ENCODE peak calls at places on chromosomes 12 and 14, in nine cellular contexts. D is MM.1S; X is heart right ventricle; I is suprapubic skin; Z is CD8-positive, alpha-beta T cell; M is breast epithelium; E is PC-3; R is heart left ventricle; Y is CD4-positive, alpha-beta memory T cell. V is an unnamed sample.

GRCh38 chr12:57834086-57834876 is 12.2 kb downstream of the CTDSP2 start:
- DNase-seq in D (peak; percentile 36), X (no peak), I (no peak), Z (no peak), M (no peak), E (no peak), R (no peak), Y (no peak), V (no peak)

GRCh38 chr14:93676416-93676958 is 111.8 kb downstream of the PRIMA1 start:
- DNase-seq in D (no peak), X (no peak), I (no peak), Z (no peak), M (no peak), E (no peak), R (no peak), Y (no peak), V (no peak)

GRCh38 chr12:89504560-89505346 is 19.8 kb downstream of the GALNT4 start:
- DNase-seq in D (no peak), X (no peak), I (no peak), Z (no peak), M (no peak), E (peak; percentile 57), R (no peak), Y (no peak), V (peak; percentile 12)

GRCh38 chr12:12804432-12804886 is 8.7 kb upstream of the DDX47 start:
- DNase-seq in D (no peak), X (no peak), I (no peak), Z (no peak), M (no peak), E (peak; percentile 94), R (no peak), Y (no peak), V (peak; percentile 79)

GRCh38 chr12:23824358-23824757 is 125.1 kb downstream of the SOX5 start:
- DNase-seq in D (no peak), X (no peak), I (no peak), Z (no peak), M (no peak), E (no peak), R (no peak), Y (no peak), V (no peak)

GRCh38 chr14:92254786-92255185 is 68.2 kb upstream of the SLC24A4 start:
- DNase-seq in D (no peak), X (peak; percentile 56), I (no peak), Z (no peak), M (no peak), E (no peak), R (peak; percentile 69), Y (no peak), V (peak; percentile 12)

GRCh38 chr14:70653662-70654061 is 11.9 kb downstream of the TTC9 start:
- DNase-seq in D (no peak), X (no peak), I (no peak), Z (no peak), M (no peak), E (no peak), R (no peak), Y (no peak), V (no peak)

GRCh38 chr12:11158885-11159444 is 12.0 kb upstream of the SMIM10L1 start:
- DNase-seq in D (no peak), X (no peak), I (no peak), Z (no peak), M (no peak), E (no peak), R (no peak), Y (no peak), V (no peak)

GRCh38 chr12:8028267-8028666 is 4.2 kb upstream of the FOXJ2 start:
- DNase-seq in D (no peak), X (no peak), I (no peak), Z (no peak), M (no peak), E (no peak), R (no peak), Y (no peak), V (no peak)

GRCh38 chr14:32377046-32377445 is 47.9 kb downstream of the AKAP6 start:
- DNase-seq in D (no peak), X (no peak), I (no peak), Z (no peak), M (no peak), E (no peak), R (no peak), Y (no peak), V (no peak)

GRCh38 chr12:101459642-101460346 is 15.3 kb upstream of the SPIC start:
- DNase-seq in D (no peak), X (no peak), I (peak; percentile 67), Z (no peak), M (no peak), E (peak; percentile 94), R (no peak), Y (no peak), V (no peak)

GRCh38 chr14:64566651-64567122 is 16.9 kb downstream of the PPP1R36 start:
- DNase-seq in D (no peak), X (no peak), I (no peak), Z (no peak), M (no peak), E (no peak), R (no peak), Y (no peak), V (no peak)

GRCh38 chr12:2483713-2484112 is 311.1 kb upstream of the FKBP4 start:
- DNase-seq in D (no peak), X (no peak), I (no peak), Z (no peak), M (no peak), E (no peak), R (no peak), Y (no peak), V (no peak)

GRCh38 chr14:50260511-50260910 is 29.1 kb upstream of the SOS2 start:
- DNase-seq in D (peak; percentile 24), X (no peak), I (no peak), Z (no peak), M (no peak), E (peak; percentile 71), R (no peak), Y (peak; percentile 30), V (peak; percentile 16)

GRCh38 chr12:124952801-124953200 is 36.1 kb downstream of the DHX37 start:
- DNase-seq in D (no peak), X (no peak), I (no peak), Z (no peak), M (no peak), E (no peak), R (no peak), Y (no peak), V (no peak)

GRCh38 chr12:63400746-63401145 is 249.7 kb upstream of the AVPR1A start:
- DNase-seq in D (no peak), X (no peak), I (no peak), Z (no peak), M (no peak), E (peak; percentile 86), R (no peak), Y (no peak), V (peak; percentile 70)

GRCh38 chr14:64149921-64150320 is 144.2 kb downstream of the ESR2 start:
- DNase-seq in D (no peak), X (no peak), I (no peak), Z (no peak), M (no peak), E (no peak), R (no peak), Y (no peak), V (no peak)

DNA sequence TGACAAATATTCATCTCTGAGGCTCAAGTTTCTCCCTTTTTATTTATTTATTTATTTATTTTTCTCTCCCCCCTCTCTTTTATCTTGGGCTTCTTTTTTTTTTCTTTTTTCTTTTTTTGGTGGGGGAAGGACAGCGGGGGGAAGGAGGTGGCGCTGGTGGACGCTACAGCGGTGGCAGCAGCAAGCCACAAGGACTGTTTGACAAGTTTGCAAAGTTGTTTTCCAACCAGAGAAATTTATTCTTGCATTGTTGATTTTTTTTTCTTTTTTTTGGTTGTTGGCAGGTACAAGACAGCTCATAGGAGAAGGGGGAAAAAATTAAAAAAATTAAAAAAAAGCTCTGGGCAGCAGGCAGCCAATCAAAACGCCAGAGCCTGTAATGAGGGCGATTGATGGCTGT is 36.4 kb downstream of the BCL11B start:
- DNase-seq in D (no peak), X (no peak), I (no peak), Z (peak; percentile 36), M (no peak), E (no peak), R (no peak), Y (peak; percentile 46), V (no peak)
- H3K27ac ChIP-seq in D (no peak overlapping the region), X (no peak overlapping the region), I (peak overlapping the region; percentile 79), Z (peak overlapping the region; percentile 79), M (no peak overlapping the region), E (no peak overlapping the region), R (no peak overlapping the region), Y (peak overlapping the region; percentile 98), V (no peak overlapping the region)

GRCh38 chr12:27289414-27289813 is 43.2 kb upstream of the BMAL2 start:
- DNase-seq in D (no peak), X (no peak), I (no peak), Z (no peak), M (no peak), E (no peak), R (no peak), Y (no peak), V (no peak)

GRCh38 chr12:27292718-27293117 is 39.9 kb upstream of the BMAL2 start:
- DNase-seq in D (no peak), X (no peak), I (no peak), Z (no peak), M (no peak), E (no peak), R (no peak), Y (no peak), V (no peak)

GRCh38 chr12:27291862-27292261 is 40.8 kb upstream of the BMAL2 start:
- DNase-seq in D (no peak), X (no peak), I (no peak), Z (no peak), M (no peak), E (no peak), R (no peak), Y (no peak), V (no peak)

GRCh38 chr12:27293463-27293862 is 39.2 kb upstream of the BMAL2 start:
- DNase-seq in D (no peak), X (no peak), I (no peak), Z (no peak), M (peak; percentile 44), E (no peak), R (no peak), Y (no peak), V (peak; percentile 28)

GRCh38 chr12:27290501-27291168 is 42.0 kb upstream of the BMAL2 start:
- DNase-seq in D (no peak), X (no peak), I (no peak), Z (no peak), M (no peak), E (no peak), R (no peak), Y (no peak), V (no peak)
- H3K27ac ChIP-seq in D (no peak overlapping the region), X (peak overlapping the region; percentile 44), I (no peak overlapping the region), Z (no peak overlapping the region), M (no peak overlapping the region), E (no peak overlapping the region), R (peak overlapping the region; percentile 55), Y (no peak overlapping the region), V (no peak overlapping the region)

GRCh38 chr14:103207404-103208072 is 84.3 kb downstream of the TNFAIP2 start:
- DNase-seq in D (no peak), X (peak; percentile 56), I (peak; percentile 73), Z (no peak), M (no peak), E (no peak), R (no peak), Y (no peak), V (no peak)
- H3K27ac ChIP-seq in D (no peak overlapping the region), X (peak overlapping the region; percentile 68), I (peak overlapping the region; percentile 89), Z (no peak overlapping the region), M (peak overlapping the region; percentile 94), E (no peak overlapping the region), R (peak overlapping the region; percentile 81), Y (no peak overlapping the region), V (no peak overlapping the region)

GRCh38 chr12:3770891-3771290 is 18.0 kb upstream of the CRACR2A start:
- DNase-seq in D (no peak), X (no peak), I (no peak), Z (no peak), M (no peak), E (peak; percentile 86), R (no peak), Y (no peak), V (peak; percentile 76)
- H3K27ac ChIP-seq in D (no peak overlapping the region), X (no peak overlapping the region), I (no peak overlapping the region), Z (no peak overlapping the region), M (no peak overlapping the region), E (no peak overlapping the region), R (no peak overlapping the region), Y (no peak overlapping the region), V (no peak overlapping the region)

V was measured in brain microvascular endothelial cell.